ENCODE peak calls at places on chromosomes 13 and 19, in ten cellular contexts. One of them, this sample, is unnamed.

GRCh38 chr19:45424191-45425058 is 708 bp upstream of the ERCC1 start:
- DNase-seq in fibroblast of lung: peak; percentile 92
- DNase-seq in GM12878: no peak
- DNase-seq in heart right ventricle: peak; percentile 67
- DNase-seq in tibial nerve: peak; percentile 44
- DNase-seq in neural progenitor cell: peak; percentile 51
- DNase-seq in HCT116: peak; percentile 91
- DNase-seq in heart left ventricle: peak; percentile 73
- DNase-seq in stomach: peak; percentile 62
- DNase-seq in upper lobe of left lung: peak; percentile 84
- DNase-seq in this sample: peak; percentile 68

GRCh38 chr13:38735655-38736440 is 49.0 kb downstream of the FREM2 start:
- DNase-seq in fibroblast of lung: no peak
- DNase-seq in heart left ventricle: no peak
- DNase-seq in HCT116: no peak
- DNase-seq in GM12878: no peak
- DNase-seq in heart right ventricle: no peak
- DNase-seq in stomach: no peak
- DNase-seq in upper lobe of left lung: no peak
- DNase-seq in neural progenitor cell: no peak
- DNase-seq in tibial nerve: no peak
- DNase-seq in this sample: no peak

GRCh38 chr19:46787331-46788100 is 878 bp downstream of the SLC1A5 start:
- DNase-seq in fibroblast of lung: peak; percentile 74
- DNase-seq in GM12878: no peak
- DNase-seq in upper lobe of left lung: peak; percentile 77
- DNase-seq in neural progenitor cell: peak; percentile 74
- DNase-seq in HCT116: no peak
- DNase-seq in stomach: peak; percentile 55
- DNase-seq in tibial nerve: peak; percentile 53
- DNase-seq in heart right ventricle: peak; percentile 57
- DNase-seq in heart left ventricle: peak; percentile 56
- DNase-seq in this sample: peak; percentile 64

GRCh38 chr13:20525144-20525600 is 485 bp downstream of the CRYL1 start:
- DNase-seq in upper lobe of left lung: peak; percentile 44
- DNase-seq in heart right ventricle: peak; percentile 39
- DNase-seq in HCT116: no peak
- DNase-seq in GM12878: no peak
- DNase-seq in stomach: peak; percentile 41
- DNase-seq in neural progenitor cell: peak; percentile 54
- DNase-seq in heart left ventricle: peak; percentile 40
- DNase-seq in tibial nerve: peak; percentile 25
- DNase-seq in fibroblast of lung: peak; percentile 15
- DNase-seq in this sample: peak; percentile 47

GRCh38 chr19:4633140-4633967 is 6.0 kb upstream of the TNFAIP8L1 start:
- DNase-seq in fibroblast of lung: peak; percentile 68
- DNase-seq in HCT116: peak; percentile 65
- DNase-seq in tibial nerve: peak; percentile 56
- DNase-seq in upper lobe of left lung: peak; percentile 83
- DNase-seq in heart left ventricle: peak; percentile 71
- DNase-seq in GM12878: peak; percentile 16
- DNase-seq in neural progenitor cell: peak; percentile 70
- DNase-seq in stomach: peak; percentile 67
- DNase-seq in heart right ventricle: peak; percentile 61
- DNase-seq in this sample: no peak

GRCh38 chr19:18057557-18057956 is 29.2 kb downstream of the IL12RB1 start:
- DNase-seq in HCT116: no peak
- DNase-seq in heart left ventricle: peak; percentile 41
- DNase-seq in tibial nerve: peak; percentile 49
- DNase-seq in upper lobe of left lung: peak; percentile 43
- DNase-seq in fibroblast of lung: peak; percentile 28
- DNase-seq in GM12878: no peak
- DNase-seq in neural progenitor cell: no peak
- DNase-seq in heart right ventricle: peak; percentile 25
- DNase-seq in stomach: peak; percentile 29
- DNase-seq in this sample: no peak

GRCh38 chr19:8504171-8504570 is 1.7 kb upstream of the PRAM1 start:
- DNase-seq in HCT116: no peak
- DNase-seq in neural progenitor cell: no peak
- DNase-seq in upper lobe of left lung: peak; percentile 44
- DNase-seq in heart left ventricle: no peak
- DNase-seq in fibroblast of lung: no peak
- DNase-seq in tibial nerve: no peak
- DNase-seq in heart right ventricle: no peak
- DNase-seq in GM12878: no peak
- DNase-seq in stomach: no peak
- DNase-seq in this sample: no peak

GRCh38 chr19:45809643-45810159 is 5.4 kb downstream of the RSPH6A start:
- DNase-seq in heart right ventricle: no peak
- DNase-seq in neural progenitor cell: no peak
- DNase-seq in fibroblast of lung: peak; percentile 77
- DNase-seq in HCT116: no peak
- DNase-seq in GM12878: no peak
- DNase-seq in tibial nerve: no peak
- DNase-seq in stomach: no peak
- DNase-seq in heart left ventricle: no peak
- DNase-seq in upper lobe of left lung: no peak
- DNase-seq in this sample: peak; percentile 67

GRCh38 chr19:16208064-16208759 is 10.5 kb downstream of the AP1M1 start:
- DNase-seq in fibroblast of lung: no peak
- DNase-seq in upper lobe of left lung: no peak
- DNase-seq in tibial nerve: no peak
- DNase-seq in stomach: no peak
- DNase-seq in heart left ventricle: no peak
- DNase-seq in HCT116: no peak
- DNase-seq in neural progenitor cell: no peak
- DNase-seq in heart right ventricle: no peak
- DNase-seq in GM12878: no peak
- DNase-seq in this sample: no peak

GRCh38 chr19:29664753-29665214 is 477 bp upstream of the PLEKHF1 start:
- DNase-seq in heart left ventricle: no peak
- DNase-seq in neural progenitor cell: no peak
- DNase-seq in tibial nerve: no peak
- DNase-seq in upper lobe of left lung: no peak
- DNase-seq in fibroblast of lung: no peak
- DNase-seq in stomach: no peak
- DNase-seq in HCT116: no peak
- DNase-seq in GM12878: no peak
- DNase-seq in heart right ventricle: no peak
- DNase-seq in this sample: no peak
- H3K4me3 ChIP-seq in heart left ventricle: peak overlapping the region; percentile 90
- H3K4me3 ChIP-seq in neural progenitor cell: peak overlapping the region; percentile 67
- H3K4me3 ChIP-seq in tibial nerve: peak overlapping the region; percentile 41
- H3K4me3 ChIP-seq in upper lobe of left lung: peak overlapping the region; percentile 91
- H3K4me3 ChIP-seq in fibroblast of lung: peak overlapping the region; percentile 95
- H3K4me3 ChIP-seq in stomach: peak overlapping the region; percentile 87
- H3K4me3 ChIP-seq in HCT116: peak overlapping the region; percentile 48
- H3K4me3 ChIP-seq in GM12878: peak overlapping the region; percentile 92
- H3K4me3 ChIP-seq in heart right ventricle: peak overlapping the region; percentile 88
- H3K4me3 ChIP-seq in this sample: peak overlapping the region; percentile 78

DNA sequence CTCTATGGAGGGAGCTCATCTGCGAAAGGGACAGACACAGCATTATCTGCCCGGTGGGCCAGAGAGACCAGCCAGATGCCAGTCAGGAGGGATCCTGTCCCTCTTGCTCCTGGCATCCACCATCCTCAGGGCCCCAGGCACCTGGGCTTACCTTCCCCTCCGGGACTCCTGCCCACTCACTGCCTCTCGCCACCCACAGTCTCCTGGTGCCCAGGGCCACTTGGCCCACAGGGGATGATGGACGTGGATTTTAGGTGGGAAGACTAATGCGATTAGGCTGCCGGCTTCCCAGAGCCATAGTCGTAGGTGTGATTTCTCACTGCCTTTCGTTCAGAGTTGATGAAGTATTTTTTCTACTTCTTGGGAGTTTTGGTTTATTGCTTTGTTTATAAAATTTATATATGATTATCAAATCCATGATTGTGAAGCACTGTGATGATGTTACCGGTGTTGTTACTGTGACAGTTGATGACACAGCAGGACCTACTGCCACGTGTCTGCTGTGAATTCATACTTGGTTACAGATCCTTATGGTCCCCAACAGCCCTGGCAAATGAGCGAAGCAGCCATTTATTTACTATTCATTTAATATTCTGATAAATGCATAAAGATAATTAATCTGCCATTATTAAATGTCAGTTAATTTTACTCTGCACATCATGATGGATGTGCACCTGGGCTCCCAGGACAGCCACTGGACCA is 14.5 kb upstream of the CHAMP1 start:
- DNase-seq in heart right ventricle: no peak
- DNase-seq in HCT116: no peak
- DNase-seq in tibial nerve: no peak
- DNase-seq in neural progenitor cell: no peak
- DNase-seq in fibroblast of lung: no peak
- DNase-seq in upper lobe of left lung: no peak
- DNase-seq in stomach: no peak
- DNase-seq in GM12878: no peak
- DNase-seq in heart left ventricle: no peak
- DNase-seq in this sample: no peak
- H3K36me3 ChIP-seq in heart right ventricle: peaks cover 90% of the 10 kb centered on the region
- H3K36me3 ChIP-seq in HCT116: peaks cover 12% of the 10 kb centered on the region
- H3K36me3 ChIP-seq in tibial nerve: peaks cover 97% of the 10 kb centered on the region
- H3K36me3 ChIP-seq in neural progenitor cell: no peaks in the 10 kb centered on the region
- H3K36me3 ChIP-seq in fibroblast of lung: peaks cover 12% of the 10 kb centered on the region
- H3K36me3 ChIP-seq in upper lobe of left lung: peaks cover 27% of the 10 kb centered on the region
- H3K36me3 ChIP-seq in stomach: peaks cover 90% of the 10 kb centered on the region
- H3K36me3 ChIP-seq in GM12878: peaks cover 14% of the 10 kb centered on the region
- H3K36me3 ChIP-seq in heart left ventricle: peaks cover 74% of the 10 kb centered on the region
- H3K36me3 ChIP-seq in this sample: peaks cover 18% of the 10 kb centered on the region

DNA sequence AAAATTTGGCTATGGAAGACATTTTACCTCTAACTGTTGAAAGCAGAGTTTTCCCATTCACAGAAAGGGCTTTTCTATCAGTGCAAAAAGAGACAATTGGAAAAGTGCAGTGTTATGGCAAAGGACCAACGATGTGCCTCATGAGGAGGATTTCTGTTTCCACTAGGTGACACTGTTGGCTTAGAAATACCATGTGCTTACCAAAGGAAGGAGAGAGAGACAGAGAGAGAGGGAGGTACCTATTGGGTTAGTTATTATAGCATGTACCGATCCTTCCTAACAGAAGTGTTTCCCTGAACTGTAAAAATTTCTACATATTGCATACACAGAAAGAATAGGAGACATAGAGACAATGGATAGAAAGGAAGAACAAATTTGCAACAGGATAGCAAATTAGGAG is 23.9 kb upstream of the PSG4 start:
- DNase-seq in stomach: no peak
- DNase-seq in heart right ventricle: no peak
- DNase-seq in neural progenitor cell: no peak
- DNase-seq in HCT116: peak; percentile 56
- DNase-seq in heart left ventricle: no peak
- DNase-seq in tibial nerve: no peak
- DNase-seq in GM12878: no peak
- DNase-seq in fibroblast of lung: no peak
- DNase-seq in upper lobe of left lung: no peak
- DNase-seq in this sample: no peak
- TF ChIP-seq CTCF in stomach: no peak
- TF ChIP-seq CTCF in heart right ventricle: peak; percentile 43
- TF ChIP-seq CTCF in neural progenitor cell: no peak
- TF ChIP-seq CTCF in HCT116: peak; percentile 87
- TF ChIP-seq CTCF in heart left ventricle: no peak
- TF ChIP-seq CTCF in tibial nerve: no peak
- TF ChIP-seq CTCF in GM12878: no peak
- TF ChIP-seq CTCF in fibroblast of lung: no peak
- TF ChIP-seq CTCF in upper lobe of left lung: no peak
- TF ChIP-seq CTCF in this sample: no peak

GRCh38 chr19:50510700-50511068 is 307 bp downstream of the JOSD2 start:
- DNase-seq in HCT116: no peak
- DNase-seq in upper lobe of left lung: no peak
- DNase-seq in GM12878: no peak
- DNase-seq in heart left ventricle: no peak
- DNase-seq in neural progenitor cell: no peak
- DNase-seq in heart right ventricle: no peak
- DNase-seq in fibroblast of lung: peak; percentile 5
- DNase-seq in stomach: no peak
- DNase-seq in tibial nerve: no peak
- DNase-seq in this sample: no peak

GRCh38 chr19:50513746-50514345 is at the start of gene ASPDH:
- DNase-seq in heart right ventricle: no peak
- DNase-seq in tibial nerve: no peak
- DNase-seq in upper lobe of left lung: no peak
- DNase-seq in fibroblast of lung: no peak
- DNase-seq in GM12878: no peak
- DNase-seq in stomach: no peak
- DNase-seq in HCT116: no peak
- DNase-seq in heart left ventricle: no peak
- DNase-seq in neural progenitor cell: peak; percentile 50
- DNase-seq in this sample: no peak

GRCh38 chr19:50512999-50513745 is 541 bp downstream of the ASPDH start:
- DNase-seq in HCT116: no peak
- DNase-seq in neural progenitor cell: no peak
- DNase-seq in fibroblast of lung: no peak
- DNase-seq in stomach: no peak
- DNase-seq in upper lobe of left lung: no peak
- DNase-seq in heart left ventricle: no peak
- DNase-seq in tibial nerve: no peak
- DNase-seq in GM12878: no peak
- DNase-seq in heart right ventricle: no peak
- DNase-seq in this sample: no peak

GRCh38 chr19:50511069-50511822 is at the start of gene JOSD2:
- DNase-seq in HCT116: peak; percentile 99
- DNase-seq in neural progenitor cell: peak; percentile 100
- DNase-seq in heart right ventricle: peak; percentile 98
- DNase-seq in tibial nerve: peak; percentile 97
- DNase-seq in stomach: peak; percentile 98
- DNase-seq in heart left ventricle: peak; percentile 98
- DNase-seq in upper lobe of left lung: peak; percentile 99
- DNase-seq in fibroblast of lung: peak; percentile 100
- DNase-seq in GM12878: peak; percentile 94
- DNase-seq in this sample: peak; percentile 99

DNA sequence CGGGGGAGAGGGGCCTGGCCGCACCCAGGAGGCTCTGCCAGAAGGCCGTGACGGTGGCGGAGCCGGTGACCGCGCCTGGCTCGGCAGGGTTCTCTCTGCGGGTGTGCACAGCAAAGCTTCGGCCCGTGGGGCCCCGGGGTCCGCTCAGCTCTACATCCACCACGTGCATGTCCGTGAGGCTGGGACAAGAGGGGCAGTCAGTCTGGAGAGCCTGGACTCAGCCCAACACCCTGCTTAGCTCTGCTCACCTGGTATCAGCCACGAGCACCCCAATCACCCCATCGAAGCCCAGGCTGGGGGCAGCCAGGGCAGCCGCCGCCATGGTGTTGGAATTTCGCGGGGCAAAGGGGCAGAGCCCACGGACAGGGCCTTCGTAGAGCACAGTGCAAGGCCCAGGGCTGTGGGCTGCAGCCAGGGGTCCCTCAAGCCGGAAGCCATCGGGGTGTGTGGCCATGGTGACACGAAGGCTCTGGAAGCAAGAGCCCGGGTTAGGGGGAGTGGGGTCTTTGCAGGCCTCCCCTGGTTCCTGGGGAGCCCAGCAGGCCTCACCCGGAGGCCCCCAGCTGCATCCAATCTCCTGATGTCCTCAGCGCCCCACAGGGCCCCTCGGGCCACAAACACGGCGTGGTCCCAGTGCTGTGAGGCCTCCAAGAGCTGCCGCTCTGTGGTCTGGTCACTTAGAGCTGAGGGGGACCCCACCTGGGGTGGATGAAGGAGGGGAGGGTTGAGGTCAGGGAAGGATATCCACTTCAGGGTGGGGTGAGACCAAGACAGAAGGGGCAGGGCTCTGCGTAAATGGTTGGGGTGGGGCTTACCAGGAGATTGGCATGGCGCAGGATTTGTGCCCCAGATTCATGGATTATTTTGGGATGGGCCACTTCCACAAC is 1.4 kb downstream of the ASPDH start:
- DNase-seq in heart left ventricle: no peak
- DNase-seq in upper lobe of left lung: no peak
- DNase-seq in heart right ventricle: no peak
- DNase-seq in neural progenitor cell: no peak
- DNase-seq in fibroblast of lung: no peak
- DNase-seq in GM12878: no peak
- DNase-seq in HCT116: no peak
- DNase-seq in tibial nerve: no peak
- DNase-seq in stomach: no peak
- DNase-seq in this sample: no peak
- H3K4me3 ChIP-seq in heart left ventricle: peak overlapping the region; percentile 68
- H3K4me3 ChIP-seq in upper lobe of left lung: no peak overlapping the region
- H3K4me3 ChIP-seq in heart right ventricle: peak overlapping the region; percentile 71
- H3K4me3 ChIP-seq in neural progenitor cell: no peak overlapping the region
- H3K4me3 ChIP-seq in fibroblast of lung: peak overlapping the region; percentile 97
- H3K4me3 ChIP-seq in GM12878: peak overlapping the region; percentile 81
- H3K4me3 ChIP-seq in HCT116: peak overlapping the region; percentile 90
- H3K4me3 ChIP-seq in tibial nerve: no peak overlapping the region
- H3K4me3 ChIP-seq in stomach: no peak overlapping the region
- H3K4me3 ChIP-seq in this sample: peak overlapping the region; percentile 88

This sample was measured in GM06990.